ENCODE peak calls at places on chromosomes 3 and 15, in four cellular contexts. J is NT2/D1, L is HepG2, Y is H1. U is an unnamed sample.

GRCh38 chr15:37585966-37586656 is 348.3 kb upstream of the TMCO5A start:
- DNase-seq in J (no peak), L (no peak), Y (no peak), U (no peak)

GRCh38 chr15:99250001-99250400 is 620 bp upstream of the TTC23 start:
- DNase-seq in J (no peak), L (no peak), Y (no peak), U (no peak)

GRCh38 chr3:147415819-147416218 is 6.7 kb downstream of the ZIC1 start:
- DNase-seq in J (no peak), L (no peak), Y (no peak), U (no peak)

GRCh38 chr3:142315083-142315482 is 89.7 kb upstream of the GK5 start:
- DNase-seq in J (no peak), L (peak; percentile 34), Y (no peak), U (no peak)

GRCh38 chr3:115792206-115792955 is 169.1 kb downstream of the GAP43 start:
- DNase-seq in J (no peak), L (peak; percentile 95), Y (no peak), U (no peak)

GRCh38 chr3:147407495-147408179 is 1.3 kb upstream of the ZIC4 start:
- DNase-seq in J (no peak), L (no peak), Y (no peak), U (no peak)

GRCh38 chr15:85114886-85115285 is 133.2 kb downstream of the PDE8A start:
- DNase-seq in J (no peak), L (no peak), Y (no peak), U (no peak)

GRCh38 chr15:85443593-85444328 is 63.4 kb downstream of the AKAP13 start:
- DNase-seq in J (no peak), L (peak; percentile 96), Y (no peak), U (peak; percentile 48)

GRCh38 chr15:101611007-101611406 is 41.2 kb downstream of the TM2D3 start:
- DNase-seq in J (no peak), L (no peak), Y (no peak), U (no peak)

GRCh38 chr15:101612676-101613075 is 39.5 kb downstream of the TM2D3 start:
- DNase-seq in J (no peak), L (no peak), Y (no peak), U (no peak)

GRCh38 chr15:101609742-101610627 is 42.2 kb downstream of the TM2D3 start:
- DNase-seq in J (no peak), L (no peak), Y (no peak), U (peak; percentile 11)

GRCh38 chr15:101611580-101612299 is 40.4 kb downstream of the TM2D3 start:
- DNase-seq in J (no peak), L (no peak), Y (no peak), U (no peak)

DNA sequence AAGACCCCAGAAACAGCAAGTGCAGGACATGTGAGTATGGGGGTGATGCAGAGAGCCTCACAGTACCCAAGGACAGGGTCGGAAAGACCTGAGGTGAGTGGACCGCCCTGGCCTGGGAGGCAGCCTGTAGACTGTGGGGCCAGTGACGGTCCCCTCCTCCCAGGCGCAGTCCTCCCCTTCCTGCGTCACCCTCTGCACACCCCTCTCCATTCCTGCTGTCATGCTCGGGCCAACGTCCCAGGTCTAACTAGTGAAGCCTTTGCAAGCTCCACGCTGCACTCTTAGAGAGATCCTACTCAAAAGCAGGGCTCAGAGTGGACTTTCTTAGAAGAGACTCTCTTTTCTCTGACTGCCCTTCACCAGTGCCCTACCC is 41.6 kb downstream of the TM2D3 start:
- DNase-seq in J (no peak), L (no peak), Y (no peak), U (no peak)
- TF ChIP-seq SUZ12 in J (no peak), L (no peak), Y (no peak), U (no peak)

GRCh38 chr3:194140520-194141414 is 4.8 kb downstream of the HES1 start:
- DNase-seq in J (peak; percentile 76), L (peak; percentile 51), Y (no peak), U (peak; percentile 37)

GRCh38 chr3:194139977-194140351 is 4.0 kb downstream of the HES1 start:
- DNase-seq in J (no peak), L (no peak), Y (no peak), U (no peak)

GRCh38 chr3:194142156-194142910 is 6.4 kb downstream of the HES1 start:
- DNase-seq in J (no peak), L (no peak), Y (no peak), U (no peak)

GRCh38 chr3:194139085-194139976 is 3.4 kb downstream of the HES1 start:
- DNase-seq in J (peak; percentile 79), L (peak; percentile 52), Y (no peak), U (no peak)

GRCh38 chr3:194141415-194142155 is 5.6 kb downstream of the HES1 start:
- DNase-seq in J (peak; percentile 81), L (peak; percentile 78), Y (no peak), U (peak; percentile 62)
- TF ChIP-seq SUZ12 in J (no peak), L (no peak), Y (no peak), U (no peak)

GRCh38 chr3:187183210-187183862 is 13.9 kb upstream of the RTP1 start:
- DNase-seq in J (no peak), L (no peak), Y (no peak), U (no peak)
- TF ChIP-seq SUZ12 in J (no peak), L (no peak), Y (no peak), U (no peak)

DNA sequence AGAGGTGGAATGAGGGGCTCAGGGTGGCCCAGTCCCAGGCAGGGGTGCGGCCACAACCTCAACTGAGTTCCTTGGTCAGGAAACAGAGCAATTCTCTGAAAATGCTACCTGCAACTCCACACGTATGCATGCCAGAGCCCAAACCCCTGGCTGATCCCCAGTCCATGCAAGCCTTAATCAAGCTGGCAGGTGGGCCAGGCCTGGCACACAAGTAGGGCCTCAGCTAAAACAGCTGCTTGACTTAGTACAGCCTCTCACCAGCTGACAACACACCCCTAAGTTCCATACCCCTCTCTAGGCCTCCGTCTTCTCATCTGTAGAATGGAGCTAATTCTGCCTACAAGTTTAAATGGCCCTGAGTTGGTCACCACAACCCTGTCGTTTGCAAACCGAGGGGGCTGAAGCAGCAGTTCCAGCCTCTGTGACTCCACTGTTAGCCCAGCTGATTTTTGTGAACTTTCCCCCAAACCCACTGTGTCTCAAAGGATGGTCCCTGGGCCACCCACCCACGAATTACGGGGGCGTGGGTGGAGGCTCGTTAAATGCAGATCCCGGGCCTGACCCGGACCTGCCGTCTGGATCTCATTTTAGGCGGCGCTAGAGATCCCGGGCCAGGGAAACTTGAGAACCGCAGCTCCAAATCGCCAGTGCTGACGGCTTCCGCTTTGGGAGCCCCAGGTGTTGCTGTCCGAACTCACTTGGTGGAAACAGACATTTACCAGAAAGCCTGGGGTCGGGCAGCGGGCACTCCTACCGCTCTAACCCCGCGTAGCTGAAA is 927 bp downstream of the CHDH start:
- DNase-seq in J (peak; percentile 66), L (peak; percentile 47), Y (peak; percentile 46), U (peak; percentile 59)
- TF ChIP-seq SUZ12 in J (no peak), L (no peak), Y (no peak), U (no peak)

DNA sequence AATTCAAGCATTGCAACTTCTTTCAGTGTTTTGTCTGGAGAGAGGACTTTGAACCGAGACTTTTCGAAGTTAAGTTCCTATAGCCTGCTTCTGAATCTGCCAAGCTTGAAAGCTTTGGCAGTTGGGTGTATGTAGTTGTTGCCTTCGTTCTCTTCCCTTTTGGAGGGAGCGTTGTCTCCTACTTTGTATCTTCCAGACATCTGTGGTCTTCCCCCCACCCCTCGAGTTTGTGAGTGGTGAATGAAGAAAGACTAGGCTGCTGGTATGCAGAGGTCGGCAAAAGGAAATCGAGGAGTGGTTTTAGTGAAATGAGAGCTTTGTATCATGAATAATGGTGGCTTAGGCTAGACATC is 1.3 kb downstream of the CTNNB1 start:
- DNase-seq in J (no peak), L (peak; percentile 43), Y (no peak), U (no peak)
- TF ChIP-seq SUZ12 in J (no peak), L (no peak), Y (no peak), U (no peak)

GRCh38 chr3:122679467-122680291 is 960 bp upstream of the PARP14 start:
- DNase-seq in J (no peak), L (no peak), Y (no peak), U (no peak)
- TF ChIP-seq SUZ12 in J (no peak), L (no peak), Y (no peak), U (no peak)

GRCh38 chr3:195249858-195250464 is 21.0 kb downstream of the XXYLT1 start:
- DNase-seq in J (no peak), L (no peak), Y (no peak), U (no peak)

GRCh38 chr3:195251336-195252065 is 19.5 kb downstream of the XXYLT1 start:
- DNase-seq in J (no peak), L (no peak), Y (no peak), U (no peak)

GRCh38 chr3:195248281-195248680 is 22.7 kb downstream of the XXYLT1 start:
- DNase-seq in J (no peak), L (no peak), Y (no peak), U (no peak)

GRCh38 chr3:195249057-195249770 is 21.7 kb downstream of the XXYLT1 start:
- DNase-seq in J (no peak), L (no peak), Y (no peak), U (no peak)

DNA sequence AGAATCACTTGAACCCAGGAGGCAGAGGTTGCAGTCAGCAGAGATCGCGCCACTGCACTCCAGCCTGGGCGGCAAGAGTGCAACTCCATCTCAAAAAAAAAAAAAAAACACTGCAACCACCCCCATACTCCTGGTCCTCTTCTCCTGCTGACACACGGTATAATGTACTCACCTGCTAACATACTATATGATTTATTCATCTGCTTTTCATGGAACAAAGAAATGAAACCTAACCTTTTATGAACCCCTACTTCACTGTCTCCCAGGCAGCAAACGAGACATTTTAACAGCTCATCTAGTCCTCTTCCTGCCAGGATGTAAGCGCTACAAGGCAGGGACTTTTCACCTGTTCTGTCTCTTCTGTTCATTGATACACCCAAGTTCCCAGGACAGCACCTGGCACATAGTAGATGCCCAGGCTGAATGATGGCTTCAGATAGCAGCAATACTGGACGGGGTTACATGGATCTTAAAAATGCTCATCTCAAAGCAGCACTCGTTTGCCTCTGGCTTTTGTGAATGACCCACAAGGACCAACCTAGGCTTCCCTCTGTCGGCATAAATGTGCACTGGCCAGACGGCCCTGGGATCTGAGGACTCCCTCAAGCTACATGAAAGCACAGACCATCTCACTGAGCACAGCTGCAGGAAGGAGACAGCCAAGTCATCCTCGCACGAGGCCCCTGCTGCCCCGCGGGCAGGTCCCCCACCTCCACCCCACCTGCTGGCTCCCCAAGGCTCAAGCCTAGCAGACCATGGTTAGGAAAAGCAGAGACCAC is 20.3 kb downstream of the XXYLT1 start:
- DNase-seq in J (no peak), L (no peak), Y (no peak), U (no peak)
- TF ChIP-seq SUZ12 in J (no peak), L (no peak), Y (no peak), U (no peak)

U was measured in HEK293T.